ENCODE peak calls at places on chromosomes 6 and 20, in five cellular contexts. U is A673; A is iris pigment epithelial cell; O is activated naive CD4-positive, alpha-beta T cell treated with anti-CD3 and anti-CD28 coated beads, Interleukin-2, amount 10 ng/mL, durations not matched to agents 7 days and 5 days; I is brain microvascular endothelial cell. Q is an unnamed sample.

GRCh38 chr20:53399592-53400335 is 193.9 kb downstream of the ZNF217 start:
- DNase-seq in O (no peak), A (no peak), I (no peak), U (no peak), Q (no peak)

GRCh38 chr6:21987501-21987957 is 309.3 kb downstream of the PRL start:
- DNase-seq in A (peak), U (peak), I (peak), O (peak), Q (no peak)

GRCh38 chr6:117264487-117265424 is 602 bp upstream of the VGLL2 start:
- DNase-seq in U (peak), A (no peak), I (no peak), O (no peak), Q (no peak)

GRCh38 chr20:63775096-63775978 is 35.8 kb downstream of the SLC2A4RG start:
- DNase-seq in U (peak), O (peak), A (peak), I (peak), Q (no peak)

GRCh38 chr20:63282946-63283345 is 10.0 kb upstream of the COL20A1 start:
- DNase-seq in U (no peak), O (no peak), A (no peak), I (no peak), Q (no peak)

GRCh38 chr20:15240801-15241200 is 903.4 kb upstream of the FLRT3 start:
- DNase-seq in A (peak), O (no peak), I (no peak), U (no peak), Q (no peak)

GRCh38 chr6:24522090-24522820 is 27.5 kb downstream of the ALDH5A1 start:
- DNase-seq in O (no peak), U (no peak), I (no peak), A (peak), Q (no peak)

GRCh38 chr6:71533939-71534379 is 245.3 kb downstream of the OGFRL1 start:
- DNase-seq in A (peak), O (no peak), I (no peak), U (peak), Q (no peak)

GRCh38 chr6:50259903-50260302 is 210.2 kb upstream of the DEFB112 start:
- DNase-seq in I (no peak), A (no peak), U (no peak), O (no peak), Q (no peak)

GRCh38 chr6:134938896-134939295 is 11.0 kb downstream of the ALDH8A1 start:
- DNase-seq in I (no peak), O (peak), A (peak), U (peak), Q (no peak)

GRCh38 chr20:14049111-14049510 is 53.8 kb downstream of the MACROD2 start:
- DNase-seq in A (no peak), U (no peak), I (no peak), O (no peak), Q (no peak)

GRCh38 chr6:63598251-63599036 is 26.2 kb downstream of the LOC128125822 start:
- DNase-seq in A (peak), U (peak), I (peak), O (peak), Q (peak)

GRCh38 chr6:2102316-2102883 is 143.0 kb downstream of the GMDS start:
- DNase-seq in U (peak), A (peak), I (no peak), O (no peak), Q (no peak)

GRCh38 chr20:17825949-17826843 is 126.4 kb downstream of the BANF2 start:
- DNase-seq in I (no peak), A (no peak), U (no peak), O (no peak), Q (no peak)

GRCh38 chr6:1993049-1993448 is 252.4 kb downstream of the GMDS start:
- DNase-seq in A (peak), U (no peak), I (peak), O (no peak), Q (no peak)

GRCh38 chr20:36684747-36685146 is 38.8 kb upstream of the SLA2 start:
- DNase-seq in O (no peak), A (no peak), I (no peak), U (no peak), Q (no peak)

GRCh38 chr20:57473246-57474042 is 51.5 kb downstream of the CTCFL start:
- DNase-seq in U (peak), A (peak), I (no peak), O (peak), Q (no peak)

GRCh38 chr20:34904202-34904621 is 27.8 kb downstream of the ACSS2 start:
- DNase-seq in A (no peak), U (no peak), O (no peak), I (no peak), Q (no peak)

GRCh38 chr6:155656024-155656423 is 200.4 kb upstream of the NOX3 start:
- DNase-seq in U (no peak), I (no peak), A (no peak), O (no peak), Q (no peak)

GRCh38 chr20:50242863-50243609 is 52.4 kb downstream of the CEBPB start:
- DNase-seq in O (no peak), A (no peak), U (no peak), I (no peak), Q (no peak)

GRCh38 chr6:91098006-91098405 is 511.1 kb upstream of the MAP3K7 start:
- DNase-seq in A (no peak), O (no peak), U (no peak), I (no peak), Q (no peak)